ENCODE peak calls at places on chromosomes 1 and 21, in four cellular contexts. Y is SK-N-SH, J is H1, M is K562. B is an unnamed sample.

GRCh38 chr1:3634059-3634800 is 9.4 kb downstream of the TPRG1L start:
- DNase-seq in J (no peak), Y (no peak), M (no peak), B (no peak)

GRCh38 chr21:33286600-33287456 is 20.7 kb downstream of the IL10RB start:
- DNase-seq in M (no peak), Y (no peak), J (no peak), B (no peak)

GRCh38 chr1:79133703-79134258 is 127.3 kb upstream of the ADGRL4 start:
- DNase-seq in M (no peak), J (no peak), Y (no peak), B (no peak)

GRCh38 chr1:226945106-226945857 is 5.2 kb downstream of the COQ8A start:
- DNase-seq in M (no peak), J (no peak), Y (no peak), B (no peak)

GRCh38 chr21:36538761-36539160 is 58.8 kb upstream of the CLDN14 start:
- DNase-seq in M (no peak), J (no peak), Y (no peak), B (no peak)

GRCh38 chr1:50750021-50750619 is 209.9 kb downstream of the FAF1 start:
- DNase-seq in M (peak; percentile 29), Y (peak; percentile 26), J (no peak), B (no peak)

GRCh38 chr1:5574641-5575040 is 417.6 kb downstream of the NPHP4 start:
- DNase-seq in M (no peak), Y (no peak), J (peak; percentile 16), B (no peak)

GRCh38 chr1:35560256-35561225 is 2.9 kb downstream of the NCDN start:
- DNase-seq in M (no peak), J (no peak), Y (no peak), B (no peak)

GRCh38 chr1:235642021-235642942 is 7.3 kb downstream of the GNG4 start:
- DNase-seq in Y (peak; percentile 20), M (peak; percentile 32), J (peak; percentile 60), B (no peak)

GRCh38 chr1:111481387-111482221 is 7.8 kb downstream of the C1orf162 start:
- DNase-seq in M (peak; percentile 70), J (peak; percentile 75), Y (peak; percentile 62), B (peak; percentile 48)

GRCh38 chr1:56938636-56939035 is 27.2 kb downstream of the C8B start:
- DNase-seq in Y (no peak), J (no peak), M (no peak), B (no peak)

GRCh38 chr1:93740601-93741031 is 59.0 kb upstream of the BCAR3 start:
- DNase-seq in M (no peak), J (no peak), Y (peak; percentile 55), B (no peak)

GRCh38 chr1:205583461-205584130 is 48.2 kb downstream of the ELK4 start:
- DNase-seq in M (no peak), J (no peak), Y (no peak), B (no peak)

GRCh38 chr1:164891615-164892014 is 332.6 kb downstream of the PBX1 start:
- DNase-seq in J (no peak), M (no peak), Y (no peak), B (no peak)

GRCh38 chr1:176049582-176049981 is 157.5 kb downstream of the COP1 start:
- DNase-seq in J (no peak), Y (peak; percentile 30), M (no peak), B (no peak)

GRCh38 chr1:114216431-114217173 is 62.9 kb upstream of the SYT6 start:
- DNase-seq in J (no peak), M (no peak), Y (no peak), B (no peak)

GRCh38 chr1:228278432-228278941 is 70.6 kb downstream of the OBSCN start:
- DNase-seq in M (no peak), J (no peak), Y (no peak), B (no peak)

GRCh38 chr1:14100444-14100843 is 400.5 kb downstream of the PRDM2 start:
- DNase-seq in J (no peak), M (no peak), Y (no peak), B (no peak)

GRCh38 chr21:46100426-46100825 is 2.5 kb downstream of the COL6A2 start:
- DNase-seq in M (no peak), Y (no peak), J (no peak), B (no peak)

GRCh38 chr1:10161541-10162290 is 48.7 kb upstream of the KIF1B start:
- DNase-seq in J (no peak), M (no peak), Y (no peak), B (no peak)

GRCh38 chr1:77036560-77036959 is 169.3 kb downstream of the ST6GALNAC5 start:
- DNase-seq in Y (no peak), M (no peak), J (no peak), B (no peak)

GRCh38 chr1:155339515-155340111 is 18.9 kb downstream of the RUSC1 start:
- DNase-seq in J (no peak), Y (no peak), M (no peak), B (no peak)

GRCh38 chr1:114901739-114902255 is 47.1 kb downstream of the SYCP1 start:
- DNase-seq in Y (no peak), J (peak; percentile 55), M (no peak), B (no peak)

GRCh38 chr1:30040081-30041019 is 683.0 kb downstream of the MATN1 start:
- DNase-seq in M (no peak), Y (no peak), J (peak; percentile 17), B (no peak)

GRCh38 chr1:30100186-30100862 is 623.1 kb downstream of the MATN1 start:
- DNase-seq in M (no peak), Y (no peak), J (no peak), B (no peak)

GRCh38 chr1:157272899-157273774 is 134.9 kb upstream of the ETV3 start:
- DNase-seq in J (peak; percentile 52), M (peak; percentile 53), Y (no peak), B (no peak)

GRCh38 chr1:71184410-71184809 is 103.6 kb upstream of the ZRANB2 start:
- DNase-seq in Y (no peak), J (no peak), M (no peak), B (no peak)

GRCh38 chr1:208209896-208210589 is 34.1 kb downstream of the PLXNA2 start:
- DNase-seq in M (peak; percentile 28), Y (no peak), J (no peak), B (no peak)

GRCh38 chr1:87730274-87731222 is 401.9 kb downstream of the LMO4 start:
- DNase-seq in M (no peak), Y (no peak), J (no peak), B (no peak)

GRCh38 chr1:55337801-55338447 is 122.8 kb upstream of the USP24 start:
- DNase-seq in J (no peak), M (peak; percentile 31), Y (peak; percentile 48), B (peak; percentile 13)

GRCh38 chr1:160460683-160461287 is 60.4 kb downstream of the VANGL2 start:
- DNase-seq in M (no peak), Y (no peak), J (no peak), B (no peak)

GRCh38 chr21:14358775-14359174 is 24.2 kb downstream of the HSPA13 start:
- DNase-seq in Y (no peak), J (no peak), M (no peak), B (no peak)

GRCh38 chr1:200336111-200336845 is 73.6 kb downstream of the ZNF281 start:
- DNase-seq in M (no peak), Y (no peak), J (no peak), B (no peak)

GRCh38 chr1:35406103-35406502 is 137.6 kb downstream of the ZMYM4 start:
- DNase-seq in M (no peak), J (no peak), Y (no peak), B (no peak)

GRCh38 chr21:20999567-21000169 is 1.5 kb downstream of the NCAM2 start:
- DNase-seq in Y (peak; percentile 62), J (peak; percentile 70), M (peak; percentile 47), B (no peak)

GRCh38 chr1:15836772-15837669 is 10.5 kb upstream of the SPEN start:
- DNase-seq in M (no peak), J (peak; percentile 54), Y (no peak), B (no peak)

GRCh38 chr1:228282329-228283042 is 74.6 kb downstream of the OBSCN start:
- DNase-seq in Y (no peak), J (no peak), M (no peak), B (no peak)

GRCh38 chr21:31136891-31137290 is 98.6 kb upstream of the KRTAP19-8 start:
- DNase-seq in M (no peak), J (no peak), Y (peak; percentile 42), B (peak; percentile 47)

GRCh38 chr1:158496379-158496778 is 24.4 kb downstream of the OR10R2 start:
- DNase-seq in J (no peak), M (no peak), Y (no peak), B (no peak)

GRCh38 chr21:28113718-28114117 is 879.0 kb downstream of the LTN1 start:
- DNase-seq in J (no peak), Y (no peak), M (no peak), B (no peak)

DNA sequence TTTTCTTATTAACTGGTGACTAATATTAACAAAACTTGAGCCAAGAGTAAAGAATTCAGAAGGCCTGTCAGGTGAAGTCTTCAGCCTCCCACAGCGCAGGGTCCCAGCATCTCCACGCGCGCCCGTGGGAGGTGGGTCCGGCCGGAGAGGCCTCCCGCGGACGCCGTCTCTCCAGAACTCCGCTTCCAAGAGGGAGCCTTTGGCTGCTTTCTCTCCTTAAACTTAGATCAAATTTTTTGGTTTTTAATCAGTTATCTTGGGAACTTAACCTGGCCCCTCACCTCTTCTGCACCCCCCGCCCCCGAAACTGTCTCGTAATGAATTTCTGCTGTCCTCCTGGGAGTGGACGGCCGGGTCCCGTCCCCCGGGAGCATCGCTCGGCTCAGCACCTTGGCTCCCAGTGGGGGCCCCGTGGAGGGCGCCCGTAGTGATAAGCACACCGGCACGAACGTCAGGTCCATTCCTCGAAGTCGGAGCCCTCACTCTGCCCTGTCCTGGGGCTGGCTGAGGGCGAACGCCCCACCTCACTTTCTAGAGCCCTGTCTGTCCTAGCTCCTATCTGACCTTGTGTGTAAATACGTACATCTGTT is 29.5 kb upstream of the TRAPPC10 start:
- DNase-seq in M (no peak), Y (peak; percentile 33), J (no peak), B (no peak)
- TF ChIP-seq NRF1 in M (no peak), Y (no peak), J (no peak), B (no peak)

GRCh38 chr1:94801919-94802546 is 18.1 kb upstream of the SLC44A3 start:
- DNase-seq in J (no peak), Y (peak; percentile 47), M (no peak), B (no peak)
- TF ChIP-seq NRF1 in J (no peak), Y (no peak), M (peak; percentile 19), B (no peak)

GRCh38 chr1:44907909-44908308 is 64.9 kb upstream of the PTCH2 start:
- DNase-seq in J (no peak), M (no peak), Y (no peak), B (no peak)
- TF ChIP-seq NRF1 in J (no peak), M (no peak), Y (no peak), B (no peak)

GRCh38 chr1:40312238-40313205 is 4.6 kb downstream of the COL9A2 start:
- DNase-seq in Y (no peak), M (no peak), J (no peak), B (peak; percentile 53)
- TF ChIP-seq NRF1 in Y (no peak), M (no peak), J (no peak), B (no peak)

B was measured in GM12878.